ENCODE peak calls at places on chromosomes 11 and 22, in six cellular contexts. F is MM.1S, P is PC-3, C is GM23248, X is HCT116, G is hepatocyte. I is an unnamed sample.

GRCh38 chr11:73506038-73506437 is 91.9 kb downstream of the FAM168A start:
- DNase-seq in F (no peak), P (no peak), C (no peak), X (no peak), G (no peak), I (no peak)

GRCh38 chr11:21511835-21512440 is 680.9 kb upstream of the ANO5 start:
- DNase-seq in F (peak), P (peak), C (peak), X (peak), G (peak), I (peak)

GRCh38 chr11:66979336-66979980 is 4.4 kb downstream of the C11orf86 start:
- DNase-seq in F (no peak), P (no peak), C (peak), X (no peak), G (no peak), I (no peak)

GRCh38 chr11:60905047-60905446 is 1.3 kb downstream of the PRPF19 start:
- DNase-seq in F (no peak), P (peak), C (peak), X (no peak), G (no peak), I (no peak)

GRCh38 chr11:72669527-72669926 is 4.7 kb downstream of the PDE2A start:
- DNase-seq in F (no peak), P (no peak), C (peak), X (no peak), G (no peak), I (no peak)

GRCh38 chr11:35014352-35014751 is 97.9 kb downstream of the PDHX start:
- DNase-seq in F (no peak), P (peak), C (peak), X (no peak), G (no peak), I (no peak)

GRCh38 chr11:92399702-92400101 is 175.1 kb downstream of the FAT3 start:
- DNase-seq in F (no peak), P (no peak), C (no peak), X (no peak), G (no peak), I (peak)

GRCh38 chr11:62882428-62882742 is 1.7 kb downstream of the SLC3A2 start:
- DNase-seq in F (no peak), P (no peak), C (peak), X (no peak), G (no peak), I (no peak)

GRCh38 chr11:2860636-2861035 is 24.9 kb downstream of the CDKN1C start:
- DNase-seq in F (no peak), P (peak), C (peak), X (no peak), G (peak), I (no peak)

GRCh38 chr11:62880231-62880802 is 379 bp upstream of the SLC3A2 start:
- DNase-seq in F (no peak), P (peak), C (peak), X (no peak), G (peak), I (no peak)

GRCh38 chr22:50105529-50106100 is 15.8 kb downstream of the MOV10L1 start:
- DNase-seq in F (peak), P (no peak), C (no peak), X (no peak), G (no peak), I (no peak)

GRCh38 chr22:19115628-19116027 is 6.6 kb downstream of the DGCR2 start:
- DNase-seq in F (no peak), P (no peak), C (no peak), X (no peak), G (peak), I (no peak)

GRCh38 chr11:12544986-12545775 is 129.0 kb upstream of the TEAD1 start:
- DNase-seq in F (no peak), P (no peak), C (peak), X (no peak), G (no peak), I (no peak)

GRCh38 chr11:11171854-11172253 is 181.2 kb downstream of the CSNK2A3 start:
- DNase-seq in F (peak), P (no peak), C (no peak), X (no peak), G (no peak), I (no peak)

GRCh38 chr11:95229199-95230053 is 1.6 kb downstream of the SESN3 start:
- DNase-seq in F (peak), P (no peak), C (peak), X (no peak), G (no peak), I (peak)

GRCh38 chr22:50306753-50307749 is at the start of gene PLXNB2:
- DNase-seq in F (peak), P (peak), C (peak), X (peak), G (peak), I (peak)

GRCh38 chr11:113519989-113520613 is 44.9 kb upstream of the DRD2 start:
- DNase-seq in F (no peak), P (peak), C (peak), X (no peak), G (no peak), I (no peak)
- TF ChIP-seq EZH2phosphoT487 in F (no peak), P (no peak), C (no peak), X (no peak), G (no peak), I (no peak)

DNA sequence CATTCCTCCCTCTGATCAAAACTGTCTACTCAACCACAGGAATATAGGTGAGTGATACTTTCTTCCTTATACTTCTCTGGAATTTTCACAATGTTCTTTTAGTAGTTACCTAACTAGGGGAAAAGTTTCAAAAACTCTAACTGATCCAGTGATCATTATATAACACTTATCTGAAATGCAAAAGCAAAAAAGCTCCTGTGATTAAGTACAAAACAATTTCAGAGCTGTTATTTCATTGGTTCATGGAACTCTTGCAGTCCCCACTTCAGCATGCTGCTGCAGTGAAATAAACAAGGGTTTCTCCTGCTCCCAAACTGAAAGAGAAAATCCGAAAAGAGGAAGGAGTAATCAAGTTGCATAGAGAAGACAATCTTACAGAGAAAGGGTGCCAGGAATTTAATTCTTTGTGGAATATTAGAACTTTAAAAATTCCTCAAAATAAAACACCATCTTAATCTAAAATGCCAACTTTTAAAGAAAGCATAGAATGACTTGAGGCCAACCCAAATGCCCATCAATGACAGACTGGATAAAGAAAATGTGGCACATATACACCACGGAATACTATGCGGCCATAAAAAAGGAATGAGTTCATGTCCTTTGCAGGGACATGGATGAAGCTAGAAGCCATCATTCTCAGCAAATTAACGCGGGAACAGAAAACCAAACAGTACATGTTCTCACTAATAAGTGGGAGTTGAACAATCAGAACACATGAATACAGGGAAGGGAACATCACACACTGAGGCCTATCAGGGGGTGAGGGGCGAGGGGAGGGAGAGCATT is 20.3 kb downstream of the PPP2R1B start:
- DNase-seq in F (no peak), P (peak), C (peak), X (no peak), G (no peak), I (no peak)
- TF ChIP-seq EZH2phosphoT487 in F (no peak), P (no peak), C (no peak), X (no peak), G (no peak), I (no peak)

GRCh38 chr11:120785576-120785975 is 238.3 kb upstream of the TBCEL start:
- DNase-seq in F (no peak), P (no peak), C (no peak), X (no peak), G (no peak), I (no peak)

GRCh38 chr11:120781486-120782120 is 242.3 kb upstream of the TBCEL start:
- DNase-seq in F (no peak), P (no peak), C (no peak), X (no peak), G (no peak), I (no peak)

GRCh38 chr11:120784566-120785251 is 239.2 kb upstream of the TBCEL start:
- DNase-seq in F (no peak), P (no peak), C (no peak), X (no peak), G (no peak), I (no peak)

GRCh38 chr11:120789391-120789790 is 234.5 kb upstream of the TBCEL start:
- DNase-seq in F (no peak), P (no peak), C (no peak), X (no peak), G (no peak), I (no peak)

DNA sequence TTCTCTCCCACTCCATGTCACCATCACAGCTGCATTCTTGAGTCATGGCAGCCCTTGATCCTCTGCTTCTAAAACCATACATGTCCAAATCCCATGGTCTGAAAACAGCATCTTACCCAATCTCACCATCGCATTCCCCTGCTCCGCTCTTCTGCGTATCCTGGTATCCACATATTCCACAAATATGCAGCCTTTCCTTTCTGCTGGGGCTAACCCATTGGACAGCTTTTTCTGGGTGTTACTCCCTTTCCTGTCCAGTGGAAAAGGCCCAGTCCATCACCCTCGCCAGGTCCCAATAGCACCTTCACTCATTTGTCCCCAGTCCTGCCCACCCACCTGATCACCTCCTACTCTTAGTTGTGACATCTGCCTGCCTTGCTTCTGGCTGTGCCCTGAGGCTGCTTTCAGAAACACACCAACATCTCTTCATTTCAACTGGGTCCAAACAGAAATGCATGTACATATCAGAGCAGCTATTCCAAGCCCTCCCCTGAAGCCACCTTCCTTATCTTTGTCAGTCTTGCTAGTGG is 237.6 kb upstream of the TBCEL start:
- DNase-seq in F (no peak), P (no peak), C (no peak), X (no peak), G (no peak), I (no peak)
- TF ChIP-seq EZH2phosphoT487 in F (no peak), P (no peak), C (no peak), X (no peak), G (no peak), I (no peak)

DNA sequence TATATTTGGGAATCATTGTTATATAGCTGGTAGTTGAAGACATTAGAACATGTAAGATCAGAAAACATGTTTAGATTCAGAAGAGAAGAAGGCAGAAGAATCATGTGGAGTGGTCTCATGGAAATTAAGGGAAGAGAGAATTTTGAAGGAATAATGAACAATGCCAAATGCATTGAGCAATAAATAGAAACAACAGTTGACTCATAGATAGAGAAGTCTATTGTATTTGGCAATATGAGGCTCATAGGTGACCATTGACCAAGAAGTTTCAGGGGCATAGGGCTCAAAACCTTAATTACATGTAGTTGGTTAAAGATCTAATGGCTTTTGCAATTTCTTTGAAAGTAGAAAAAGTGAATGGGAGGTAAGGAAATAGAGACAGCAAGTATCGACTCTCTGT is 123.9 kb downstream of the PAX6 start:
- DNase-seq in F (no peak), P (peak), C (peak), X (no peak), G (no peak), I (no peak)
- TF ChIP-seq EZH2phosphoT487 in F (no peak), P (no peak), C (no peak), X (no peak), G (no peak), I (no peak)